ENCODE peak calls at places on chromosomes 4 and X, in six cellular contexts. One of them, this sample, is unnamed.
A peak's percentile ranks its signal among the peaks of the same experiment; 100 is the strongest.

GRCh38 chr4:165208741-165209388 is 1.5 kb downstream of the KLHL2 start:
- DNase-seq in mesenchymal stem cell: no peak
- DNase-seq in IMR-90: no peak
- DNase-seq in H1: no peak
- DNase-seq in H9: no peak
- DNase-seq in neuronal stem cell: no peak
- DNase-seq in this sample: no peak

GRCh38 chr4:6546091-6546490 is 28.9 kb upstream of the MAN2B2 start:
- DNase-seq in mesenchymal stem cell: no peak
- DNase-seq in neuronal stem cell: no peak
- DNase-seq in H9: no peak
- DNase-seq in IMR-90: no peak
- DNase-seq in H1: no peak
- DNase-seq in this sample: no peak

GRCh38 chrX:23822397-23822796 is 39.4 kb downstream of the SAT1 start:
- DNase-seq in H9: no peak
- DNase-seq in mesenchymal stem cell: peak; percentile 41
- DNase-seq in IMR-90: peak; percentile 57
- DNase-seq in neuronal stem cell: no peak
- DNase-seq in H1: no peak
- DNase-seq in this sample: no peak

GRCh38 chrX:24702362-24703184 is 8.9 kb downstream of the POLA1 start:
- DNase-seq in H9: no peak
- DNase-seq in mesenchymal stem cell: no peak
- DNase-seq in H1: no peak
- DNase-seq in neuronal stem cell: no peak
- DNase-seq in IMR-90: no peak
- DNase-seq in this sample: no peak

GRCh38 chrX:45824471-45824870 is 623.8 kb upstream of the DIPK2B start:
- DNase-seq in neuronal stem cell: no peak
- DNase-seq in H1: no peak
- DNase-seq in IMR-90: peak; percentile 96
- DNase-seq in H9: no peak
- DNase-seq in mesenchymal stem cell: peak; percentile 91
- DNase-seq in this sample: peak; percentile 66

GRCh38 chr4:80265571-80266266 is 745 bp upstream of the FGF5 start:
- DNase-seq in mesenchymal stem cell: peak; percentile 87
- DNase-seq in neuronal stem cell: no peak
- DNase-seq in IMR-90: peak; percentile 92
- DNase-seq in H1: no peak
- DNase-seq in H9: peak; percentile 36
- DNase-seq in this sample: peak; percentile 30

GRCh38 chrX:129736491-129736890 is 2.3 kb upstream of the XPNPEP2 start:
- DNase-seq in IMR-90: no peak
- DNase-seq in mesenchymal stem cell: no peak
- DNase-seq in neuronal stem cell: no peak
- DNase-seq in H9: no peak
- DNase-seq in H1: no peak
- DNase-seq in this sample: no peak

GRCh38 chr4:4859799-4860380 is 425 bp downstream of the MSX1 start:
- DNase-seq in neuronal stem cell: no peak
- DNase-seq in IMR-90: no peak
- DNase-seq in H1: no peak
- DNase-seq in mesenchymal stem cell: peak; percentile 15
- DNase-seq in H9: no peak
- DNase-seq in this sample: no peak

GRCh38 chrX:49308604-49309269 is 5.3 kb downstream of the GAGE10 start:
- DNase-seq in H9: no peak
- DNase-seq in neuronal stem cell: no peak
- DNase-seq in H1: no peak
- DNase-seq in IMR-90: no peak
- DNase-seq in mesenchymal stem cell: peak; percentile 14
- DNase-seq in this sample: no peak

GRCh38 chr4:127846765-127847164 is 33.9 kb upstream of the PLK4 start:
- DNase-seq in IMR-90: no peak
- DNase-seq in H1: no peak
- DNase-seq in H9: no peak
- DNase-seq in neuronal stem cell: no peak
- DNase-seq in mesenchymal stem cell: no peak
- DNase-seq in this sample: no peak

GRCh38 chr4:64807821-64808220 is 398.6 kb upstream of the TECRL start:
- DNase-seq in H9: no peak
- DNase-seq in neuronal stem cell: no peak
- DNase-seq in mesenchymal stem cell: no peak
- DNase-seq in IMR-90: no peak
- DNase-seq in H1: no peak
- DNase-seq in this sample: no peak

GRCh38 chr4:48831532-48832015 is 686 bp downstream of the OCIAD1 start:
- DNase-seq in IMR-90: peak; percentile 16
- DNase-seq in H9: no peak
- DNase-seq in mesenchymal stem cell: no peak
- DNase-seq in H1: no peak
- DNase-seq in neuronal stem cell: no peak
- DNase-seq in this sample: no peak

GRCh38 chrX:125205084-125205917 is 114.4 kb upstream of the TEX13C start:
- DNase-seq in IMR-90: no peak
- DNase-seq in neuronal stem cell: peak; percentile 64
- DNase-seq in mesenchymal stem cell: peak; percentile 54
- DNase-seq in H9: peak; percentile 75
- DNase-seq in H1: no peak
- DNase-seq in this sample: peak; percentile 93

GRCh38 chr4:67565284-67565683 is 6.8 kb downstream of the STAP1 start:
- DNase-seq in H1: no peak
- DNase-seq in mesenchymal stem cell: no peak
- DNase-seq in neuronal stem cell: no peak
- DNase-seq in IMR-90: peak; percentile 22
- DNase-seq in H9: no peak
- DNase-seq in this sample: no peak

GRCh38 chr4:62328526-62328925 is 1128.4 kb downstream of the ADGRL3 start:
- DNase-seq in IMR-90: no peak
- DNase-seq in H9: no peak
- DNase-seq in mesenchymal stem cell: no peak
- DNase-seq in neuronal stem cell: no peak
- DNase-seq in H1: no peak
- DNase-seq in this sample: no peak

GRCh38 chrX:88988796-88989195 is 241.8 kb downstream of the CPXCR1 start:
- DNase-seq in IMR-90: no peak
- DNase-seq in H1: no peak
- DNase-seq in mesenchymal stem cell: no peak
- DNase-seq in H9: no peak
- DNase-seq in neuronal stem cell: no peak
- DNase-seq in this sample: no peak

GRCh38 chr4:148245015-148245414 is 197.2 kb downstream of the NR3C2 start:
- DNase-seq in mesenchymal stem cell: no peak
- DNase-seq in H1: no peak
- DNase-seq in IMR-90: no peak
- DNase-seq in H9: no peak
- DNase-seq in neuronal stem cell: no peak
- DNase-seq in this sample: no peak

GRCh38 chr4:75841641-75842520 is 60.4 kb downstream of the PPEF2 start:
- DNase-seq in IMR-90: no peak
- DNase-seq in H9: no peak
- DNase-seq in H1: no peak
- DNase-seq in mesenchymal stem cell: peak; percentile 24
- DNase-seq in neuronal stem cell: no peak
- DNase-seq in this sample: peak; percentile 57

GRCh38 chrX:80285131-80285773 is 135.0 kb upstream of the TENT5D start:
- DNase-seq in neuronal stem cell: peak; percentile 33
- DNase-seq in IMR-90: peak; percentile 1
- DNase-seq in H9: peak; percentile 43
- DNase-seq in H1: peak; percentile 9
- DNase-seq in mesenchymal stem cell: peak; percentile 23
- DNase-seq in this sample: peak; percentile 55

GRCh38 chrX:154734101-154734781 is 16.6 kb downstream of the GAB3 start:
- DNase-seq in mesenchymal stem cell: peak; percentile 90
- DNase-seq in H9: no peak
- DNase-seq in H1: no peak
- DNase-seq in neuronal stem cell: no peak
- DNase-seq in IMR-90: peak; percentile 91
- DNase-seq in this sample: no peak

GRCh38 chrX:109384569-109385174 is 97.2 kb downstream of the GUCY2F start:
- DNase-seq in mesenchymal stem cell: peak; percentile 35
- DNase-seq in IMR-90: peak; percentile 10
- DNase-seq in H9: no peak
- DNase-seq in neuronal stem cell: peak; percentile 15
- DNase-seq in H1: no peak
- DNase-seq in this sample: peak; percentile 33

DNA sequence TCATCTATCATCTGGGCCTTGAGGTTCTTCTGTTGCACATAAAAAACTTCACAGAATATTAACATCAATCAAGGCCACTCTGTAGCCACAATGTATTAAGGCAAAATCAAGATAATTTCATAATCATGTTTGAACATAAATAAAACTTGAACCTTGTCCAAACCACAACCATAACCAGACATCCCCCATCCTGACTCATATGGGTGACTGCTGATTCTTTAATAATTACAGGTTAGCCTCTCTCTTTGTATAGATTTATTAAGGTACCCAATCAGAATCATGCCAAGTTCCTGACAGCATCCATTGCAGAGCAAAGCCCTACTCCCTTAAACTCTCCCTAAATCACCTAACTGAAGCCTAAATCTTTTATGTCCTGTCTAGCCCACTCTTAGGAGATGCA is 16.7 kb upstream of the AREG start:
- DNase-seq in neuronal stem cell: no peak
- DNase-seq in IMR-90: peak; percentile 11
- DNase-seq in H9: no peak
- DNase-seq in mesenchymal stem cell: no peak
- DNase-seq in H1: no peak
- DNase-seq in this sample: no peak
- H3K4me1 ChIP-seq in neuronal stem cell: no peaks in the 10 kb centered on the region
- H3K4me1 ChIP-seq in IMR-90: peaks cover 2% of the 10 kb centered on the region
- H3K4me1 ChIP-seq in H9: no peaks in the 10 kb centered on the region
- H3K4me1 ChIP-seq in mesenchymal stem cell: no peaks in the 10 kb centered on the region
- H3K4me1 ChIP-seq in H1: no peaks in the 10 kb centered on the region
- H3K4me1 ChIP-seq in this sample: no peaks in the 10 kb centered on the region

GRCh38 chrX:67338262-67338661 is 205.6 kb upstream of the AR start:
- DNase-seq in H9: no peak
- DNase-seq in mesenchymal stem cell: no peak
- DNase-seq in neuronal stem cell: no peak
- DNase-seq in H1: no peak
- DNase-seq in IMR-90: no peak
- DNase-seq in this sample: no peak

GRCh38 chrX:67328496-67328895 is 215.3 kb upstream of the AR start:
- DNase-seq in neuronal stem cell: no peak
- DNase-seq in IMR-90: no peak
- DNase-seq in H1: no peak
- DNase-seq in H9: no peak
- DNase-seq in mesenchymal stem cell: no peak
- DNase-seq in this sample: no peak

GRCh38 chrX:67334323-67334722 is 209.5 kb upstream of the AR start:
- DNase-seq in IMR-90: no peak
- DNase-seq in neuronal stem cell: no peak
- DNase-seq in H1: no peak
- DNase-seq in mesenchymal stem cell: no peak
- DNase-seq in H9: no peak
- DNase-seq in this sample: no peak
- H2BK15ac ChIP-seq in IMR-90: no peak overlapping the region
- H2BK15ac ChIP-seq in neuronal stem cell: no peak overlapping the region
- H2BK15ac ChIP-seq in H1: no peak overlapping the region
- H2BK15ac ChIP-seq in mesenchymal stem cell: no peak overlapping the region
- H2BK15ac ChIP-seq in H9: no peak overlapping the region
- H2BK15ac ChIP-seq in this sample: no peak overlapping the region

GRCh38 chr4:186839122-186840037 is 115.7 kb upstream of the FAT1 start:
- DNase-seq in IMR-90: peak; percentile 92
- DNase-seq in H9: no peak
- DNase-seq in H1: no peak
- DNase-seq in mesenchymal stem cell: peak; percentile 73
- DNase-seq in neuronal stem cell: no peak
- DNase-seq in this sample: no peak

GRCh38 chr4:186844059-186844681 is 120.5 kb upstream of the FAT1 start:
- DNase-seq in H9: no peak
- DNase-seq in neuronal stem cell: peak; percentile 69
- DNase-seq in mesenchymal stem cell: peak; percentile 82
- DNase-seq in IMR-90: peak; percentile 70
- DNase-seq in H1: no peak
- DNase-seq in this sample: peak; percentile 35

GRCh38 chr4:186840222-186840701 is 116.6 kb upstream of the FAT1 start:
- DNase-seq in H1: no peak
- DNase-seq in IMR-90: peak; percentile 62
- DNase-seq in mesenchymal stem cell: no peak
- DNase-seq in H9: no peak
- DNase-seq in neuronal stem cell: no peak
- DNase-seq in this sample: no peak

GRCh38 chr4:186838295-186838694 is 114.6 kb upstream of the FAT1 start:
- DNase-seq in neuronal stem cell: no peak
- DNase-seq in IMR-90: no peak
- DNase-seq in mesenchymal stem cell: no peak
- DNase-seq in H1: no peak
- DNase-seq in H9: no peak
- DNase-seq in this sample: no peak

DNA sequence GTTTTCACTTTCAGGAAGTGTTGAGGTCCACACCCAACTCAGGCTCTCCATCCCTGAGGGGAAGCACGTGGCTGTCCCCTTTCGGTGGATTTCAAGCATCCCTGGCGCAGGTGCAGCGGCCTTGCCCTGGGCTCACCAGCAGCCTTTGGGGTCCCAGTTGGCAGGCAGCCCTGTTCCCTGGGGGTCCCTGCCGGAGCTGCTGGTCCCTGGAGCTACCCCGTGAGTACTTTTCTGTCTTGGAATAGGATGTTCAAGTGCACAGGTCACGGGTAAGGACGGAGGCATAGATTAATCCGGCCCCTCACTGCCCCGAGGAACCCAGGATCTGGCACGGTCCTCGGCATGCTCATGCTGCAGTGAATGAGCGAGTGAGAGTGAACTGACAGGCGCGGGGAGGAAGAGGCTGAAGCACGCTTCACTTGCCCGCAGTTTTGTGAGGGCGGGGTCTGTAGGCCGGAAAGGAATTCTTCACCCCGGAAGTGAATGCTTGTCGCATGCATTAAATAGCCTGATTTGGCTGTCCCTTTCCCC is 117.2 kb upstream of the FAT1 start:
- DNase-seq in neuronal stem cell: no peak
- DNase-seq in IMR-90: no peak
- DNase-seq in mesenchymal stem cell: no peak
- DNase-seq in H1: no peak
- DNase-seq in H9: no peak
- DNase-seq in this sample: no peak
- H3K9ac ChIP-seq in neuronal stem cell: no peak overlapping the region
- H3K9ac ChIP-seq in IMR-90: peak overlapping the region; percentile 5
- H3K9ac ChIP-seq in mesenchymal stem cell: peak overlapping the region; percentile 98
- H3K9ac ChIP-seq in H1: no peak overlapping the region
- H3K9ac ChIP-seq in H9: no peak overlapping the region
- H3K9ac ChIP-seq in this sample: no peak overlapping the region

DNA sequence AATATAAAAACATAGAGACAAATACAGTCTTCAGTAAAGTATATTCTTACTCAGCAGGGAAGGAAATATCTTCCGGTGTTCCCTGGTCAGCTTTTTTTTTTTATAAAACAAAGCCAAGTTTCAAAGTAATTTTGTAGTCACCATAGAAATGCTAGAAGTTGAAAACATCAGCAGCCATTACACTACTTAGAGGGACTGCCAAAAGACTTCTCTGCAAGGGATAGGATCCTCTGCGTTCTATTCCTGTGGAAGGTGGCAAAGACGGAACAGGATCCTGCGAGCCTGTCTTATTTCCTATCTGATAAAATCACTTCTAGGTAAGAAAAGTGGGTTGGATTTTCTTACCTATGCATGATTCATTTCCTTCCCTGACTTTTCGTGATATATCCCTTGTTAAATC is 19.4 kb downstream of the CLDN22 start:
- DNase-seq in mesenchymal stem cell: no peak
- DNase-seq in H9: no peak
- DNase-seq in neuronal stem cell: no peak
- DNase-seq in H1: no peak
- DNase-seq in IMR-90: no peak
- DNase-seq in this sample: no peak
- H3K4me1 ChIP-seq in mesenchymal stem cell: no peaks in the 10 kb centered on the region
- H3K4me1 ChIP-seq in H9: no peaks in the 10 kb centered on the region
- H3K4me1 ChIP-seq in neuronal stem cell: peaks cover 6% of the 10 kb centered on the region
- H3K4me1 ChIP-seq in H1: no peaks in the 10 kb centered on the region
- H3K4me1 ChIP-seq in IMR-90: peaks cover 4% of the 10 kb centered on the region
- H3K4me1 ChIP-seq in this sample: no peaks in the 10 kb centered on the region